ENCODE peak calls at places on chromosomes 1 and 21, in six cellular contexts. H is Right ventricle myocardium superior, T is Caco-2, F is LoVo, O is NCI-H2081, M is psoas muscle. K is an unnamed sample.

GRCh38 chr1:232377494-232377770 is 252.5 kb downstream of the SIPA1L2 start:
- DNase-seq in O (no peak), M (no peak), T (no peak), F (peak; percentile 40), H (no peak), K (peak; percentile 63)

GRCh38 chr1:20462397-20462796 is 23.6 kb downstream of the CAMK2N1 start:
- DNase-seq in F (no peak), H (no peak), M (no peak), O (no peak), T (no peak), K (no peak)

GRCh38 chr21:38756746-38757145 is 49.0 kb upstream of the ETS2 start:
- DNase-seq in O (no peak), H (no peak), T (no peak), M (no peak), F (peak; percentile 33), K (no peak)

GRCh38 chr1:175355414-175355813 is 162.8 kb upstream of the KIAA0040 start:
- DNase-seq in F (no peak), O (no peak), T (no peak), H (no peak), M (no peak), K (no peak)

GRCh38 chr1:116087628-116088027 is 23.6 kb upstream of the MAB21L3 start:
- DNase-seq in H (no peak), M (no peak), F (no peak), T (no peak), O (no peak), K (no peak)

GRCh38 chr1:110433803-110434202 is 17.1 kb upstream of the PROK1 start:
- DNase-seq in O (no peak), F (peak; percentile 62), H (peak; percentile 63), M (peak; percentile 58), T (peak; percentile 81), K (peak; percentile 51)

GRCh38 chr21:43692949-43693348 is 26.0 kb upstream of the PDXK start:
- DNase-seq in M (no peak), F (no peak), H (no peak), T (no peak), O (no peak), K (no peak)

GRCh38 chr21:29403291-29403690 is 104.6 kb downstream of the BACH1 start:
- DNase-seq in T (no peak), O (no peak), M (no peak), H (no peak), F (no peak), K (no peak)

GRCh38 chr1:227948493-227949260 is 945 bp upstream of the WNT9A start:
- DNase-seq in O (no peak), F (no peak), T (peak; percentile 10), H (no peak), M (peak; percentile 14), K (no peak)

GRCh38 chr1:77744576-77744975 is 15.1 kb downstream of the USP33 start:
- DNase-seq in M (no peak), T (peak; percentile 19), H (no peak), F (no peak), O (no peak), K (no peak)

GRCh38 chr1:114485286-114485685 is 25.7 kb downstream of the TRIM33 start:
- DNase-seq in F (no peak), O (no peak), M (no peak), T (no peak), H (no peak), K (no peak)

GRCh38 chr21:38597436-38597835 is 99.2 kb upstream of the ERG start:
- DNase-seq in O (no peak), F (no peak), H (no peak), M (no peak), T (no peak), K (no peak)

GRCh38 chr1:114310771-114311251 is 157.1 kb upstream of the SYT6 start:
- DNase-seq in M (no peak), H (no peak), T (no peak), F (no peak), O (no peak), K (no peak)

GRCh38 chr1:227333423-227333822 is 15.1 kb upstream of the CDC42BPA start:
- DNase-seq in M (no peak), F (peak; percentile 55), O (no peak), T (no peak), H (no peak), K (no peak)

GRCh38 chr1:34128186-34128889 is 36.7 kb downstream of the CSMD2 start:
- DNase-seq in F (no peak), O (no peak), M (no peak), H (no peak), T (no peak), K (no peak)

GRCh38 chr1:230877139-230877923 is 9.0 kb upstream of the C1orf198 start:
- DNase-seq in M (no peak), H (no peak), O (no peak), F (no peak), T (no peak), K (no peak)

GRCh38 chr1:30649321-30649991 is 73.9 kb downstream of the MATN1 start:
- DNase-seq in F (peak; percentile 4), O (no peak), H (no peak), M (no peak), T (no peak), K (no peak)

GRCh38 chr1:24635195-24635843 is 7.8 kb upstream of the SRRM1 start:
- DNase-seq in T (peak; percentile 33), H (no peak), F (peak; percentile 70), M (no peak), O (peak; percentile 84), K (peak; percentile 65)

GRCh38 chr21:44375281-44375651 is 21.8 kb downstream of the TRPM2 start:
- DNase-seq in T (no peak), O (no peak), F (no peak), M (no peak), H (no peak), K (no peak)

GRCh38 chr1:244100691-244101453 is 49.8 kb downstream of the ZBTB18 start:
- DNase-seq in T (no peak), O (peak; percentile 8), M (no peak), F (no peak), H (no peak), K (no peak)

GRCh38 chr1:27724961-27725373 is 794 bp upstream of the FAM76A start:
- DNase-seq in H (peak; percentile 61), M (peak; percentile 36), F (no peak), T (peak; percentile 63), O (peak; percentile 52), K (no peak)

K was measured in HCT116.